ENCODE peak calls at places on chromosome 22, in seven cellular contexts. J is spleen; K is heart left ventricle; N is cardiac muscle cell; B is ovary; D is pancreas; V is CD8-positive, alpha-beta memory T cell. T is an unnamed sample.
A peak's percentile ranks its signal among the peaks of the same experiment; 100 is the strongest.

GRCh38 chr22:42820075-42820763 is 36.9 kb downstream of the ARFGAP3 start:
- DNase-seq in J (no peak), K (no peak), N (peak; percentile 42), B (no peak), D (no peak), V (no peak), T (no peak)

GRCh38 chr22:27267145-27267544 is 534.4 kb downstream of the MN1 start:
- DNase-seq in J (no peak), K (no peak), N (no peak), B (no peak), D (no peak), V (no peak), T (no peak)

GRCh38 chr22:43060213-43060612 is 29.0 kb downstream of the TTLL1 start:
- DNase-seq in J (no peak), K (no peak), N (peak; percentile 46), B (no peak), D (peak; percentile 51), V (peak; percentile 6), T (peak; percentile 48)

GRCh38 chr22:25202290-25202921 is 2.7 kb downstream of the CRYBB3 start:
- DNase-seq in J (no peak), K (no peak), N (peak; percentile 78), B (peak; percentile 33), D (peak; percentile 50), V (peak; percentile 16), T (peak; percentile 70)

GRCh38 chr22:45777046-45777851 is 105.6 kb downstream of the ATXN10 start:
- DNase-seq in J (no peak), K (no peak), N (no peak), B (no peak), D (no peak), V (no peak), T (no peak)

GRCh38 chr22:29787371-29787980 is 20.3 kb downstream of the UQCR10 start:
- DNase-seq in J (no peak), K (no peak), N (no peak), B (no peak), D (peak; percentile 45), V (no peak), T (no peak)

GRCh38 chr22:27507935-27508504 is 293.5 kb downstream of the MN1 start:
- DNase-seq in J (no peak), K (no peak), N (no peak), B (no peak), D (no peak), V (no peak), T (no peak)

GRCh38 chr22:30302810-30303138 is 13.5 kb upstream of the CASTOR1 start:
- DNase-seq in J (no peak), K (no peak), N (no peak), B (no peak), D (no peak), V (no peak), T (no peak)

GRCh38 chr22:37197451-37198289 is 9.6 kb upstream of the C1QTNF6 start:
- DNase-seq in J (peak; percentile 79), K (no peak), N (no peak), B (peak; percentile 66), D (peak; percentile 80), V (no peak), T (peak; percentile 74)

GRCh38 chr22:30005213-30005857 is 74.9 kb upstream of the HORMAD2 start:
- DNase-seq in J (no peak), K (peak; percentile 69), N (peak; percentile 69), B (peak; percentile 47), D (peak; percentile 60), V (peak; percentile 32), T (peak; percentile 73)

GRCh38 chr22:29904020-29904419 is 21.0 kb downstream of the MTMR3 start:
- DNase-seq in J (no peak), K (no peak), N (no peak), B (no peak), D (no peak), V (no peak), T (no peak)

GRCh38 chr22:22164541-22165272 is 79.9 kb upstream of the VPREB1 start:
- DNase-seq in J (no peak), K (no peak), N (no peak), B (no peak), D (no peak), V (no peak), T (no peak)

GRCh38 chr22:48372395-48372794 is 1455.3 kb downstream of the BRD1 start:
- DNase-seq in J (peak; percentile 51), K (no peak), N (no peak), B (no peak), D (no peak), V (no peak), T (no peak)

GRCh38 chr22:45468872-45469572 is 33.7 kb upstream of the FBLN1 start:
- DNase-seq in J (no peak), K (no peak), N (no peak), B (no peak), D (no peak), V (no peak), T (no peak)

GRCh38 chr22:43542681-43543521 is 131.1 kb downstream of the MPPED1 start:
- DNase-seq in J (no peak), K (no peak), N (no peak), B (no peak), D (no peak), V (no peak), T (no peak)

GRCh38 chr22:46062971-46063631 is 86.1 kb upstream of the WNT7B start:
- DNase-seq in J (peak; percentile 62), K (no peak), N (no peak), B (peak; percentile 14), D (peak; percentile 36), V (no peak), T (no peak)

GRCh38 chr22:36356708-36357694 is 30.8 kb downstream of the MYH9 start:
- DNase-seq in J (no peak), K (no peak), N (no peak), B (no peak), D (no peak), V (peak; percentile 47), T (no peak)

GRCh38 chr22:32050678-32051515 is 7.8 kb downstream of the SLC5A1 start:
- DNase-seq in J (no peak), K (no peak), N (no peak), B (no peak), D (peak; percentile 41), V (peak; percentile 16), T (peak; percentile 38)

DNA sequence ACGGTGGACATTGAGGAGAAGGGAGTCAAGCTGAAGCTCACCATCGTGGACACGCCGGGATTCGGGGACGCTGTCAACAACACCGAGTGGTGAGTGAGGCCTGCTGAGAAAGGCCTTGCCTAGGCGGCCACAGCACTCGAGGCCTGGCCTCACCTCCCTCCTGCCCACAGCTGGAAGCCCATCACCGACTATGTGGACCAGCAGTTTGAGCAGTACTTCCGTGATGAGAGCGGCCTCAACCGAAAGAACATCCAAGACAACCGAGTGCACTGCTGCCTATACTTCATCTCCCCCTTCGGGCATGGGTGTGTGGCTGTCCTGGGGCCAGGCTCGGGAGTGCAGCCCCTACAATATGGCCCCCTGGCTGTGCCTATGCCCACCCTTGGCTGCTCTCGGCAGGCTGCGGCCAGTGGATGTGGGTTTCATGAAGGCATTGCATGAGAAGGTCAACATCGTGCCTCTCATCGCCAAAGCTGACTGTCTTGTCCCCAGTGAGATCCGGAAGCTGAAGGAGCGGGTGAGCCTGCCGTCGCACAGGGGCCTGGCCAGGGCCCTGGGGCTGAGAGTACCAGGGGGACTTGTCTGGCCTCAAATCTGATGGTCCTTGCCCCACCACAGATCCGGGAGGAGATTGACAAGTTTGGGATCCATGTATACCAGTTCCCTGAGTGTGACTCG is 3.0 kb upstream of the GP1BB start:
- DNase-seq in J (no peak), K (peak; percentile 48), N (no peak), B (no peak), D (peak; percentile 17), V (no peak), T (no peak)
- H3K27me3 ChIP-seq in J (peaks cover 100% of the 10 kb centered on the region), K (peaks cover 3% of the 10 kb centered on the region), N (peaks cover 49% of the 10 kb centered on the region), B (no peaks in the 10 kb centered on the region), D (no peaks in the 10 kb centered on the region), V (peaks cover 13% of the 10 kb centered on the region), T (no peaks in the 10 kb centered on the region)

GRCh38 chr22:38270091-38270972 is 2.5 kb downstream of the TMEM184B start:
- DNase-seq in J (no peak), K (no peak), N (no peak), B (no peak), D (no peak), V (no peak), T (no peak)

GRCh38 chr22:38272373-38273134 is at the start of gene TMEM184B:
- DNase-seq in J (peak; percentile 94), K (peak; percentile 92), N (peak; percentile 87), B (peak; percentile 76), D (peak; percentile 84), V (peak; percentile 79), T (peak; percentile 55)

GRCh38 chr22:38273135-38273761 is 438 bp upstream of the TMEM184B start:
- DNase-seq in J (no peak), K (no peak), N (no peak), B (no peak), D (no peak), V (no peak), T (no peak)

GRCh38 chr22:38271101-38271500 is 1.7 kb downstream of the TMEM184B start:
- DNase-seq in J (no peak), K (no peak), N (no peak), B (no peak), D (no peak), V (no peak), T (no peak)

DNA sequence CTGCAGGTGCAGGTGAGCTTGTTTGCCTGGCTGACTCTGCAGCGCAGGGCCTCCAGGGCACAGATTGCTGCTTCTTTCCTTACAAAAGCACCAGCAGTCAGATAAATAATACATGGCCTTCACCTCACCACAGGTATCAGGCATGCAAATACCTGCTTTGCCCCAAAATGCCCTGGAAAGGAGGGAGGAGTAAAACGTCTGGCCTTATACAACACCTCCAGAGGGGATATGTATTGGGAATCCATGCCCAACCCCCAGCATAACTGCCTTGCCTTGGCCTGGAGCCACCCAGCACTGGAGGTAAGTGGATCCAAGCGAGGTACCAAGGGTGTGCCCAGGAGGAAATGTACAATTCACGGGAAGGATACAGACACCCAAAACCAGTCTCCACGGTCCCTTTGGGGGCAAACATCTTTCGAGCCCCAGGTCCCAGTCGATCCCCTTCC is 860 bp downstream of the TMEM184B start:
- DNase-seq in J (no peak), K (no peak), N (no peak), B (peak; percentile 39), D (peak; percentile 74), V (no peak), T (no peak)
- H3K4me3 ChIP-seq in J (peak overlapping the region; percentile 97), K (peak overlapping the region; percentile 82), N (peak overlapping the region; percentile 99), B (peak overlapping the region; percentile 86), D (peak overlapping the region; percentile 98), V (peak overlapping the region; percentile 67), T (peak overlapping the region; percentile 97)

GRCh38 chr22:23548501-23549197 is 31.4 kb downstream of the IGLL1 start:
- DNase-seq in J (peak; percentile 41), K (no peak), N (no peak), B (no peak), D (no peak), V (no peak), T (no peak)
- H3K9me3 ChIP-seq in J (no peaks in the 10 kb centered on the region), K (peaks cover 13% of the 10 kb centered on the region), N (no peaks in the 10 kb centered on the region), B (no peaks in the 10 kb centered on the region), D (no peaks in the 10 kb centered on the region), V (no peaks in the 10 kb centered on the region), T (peaks cover 9% of the 10 kb centered on the region)

DNA sequence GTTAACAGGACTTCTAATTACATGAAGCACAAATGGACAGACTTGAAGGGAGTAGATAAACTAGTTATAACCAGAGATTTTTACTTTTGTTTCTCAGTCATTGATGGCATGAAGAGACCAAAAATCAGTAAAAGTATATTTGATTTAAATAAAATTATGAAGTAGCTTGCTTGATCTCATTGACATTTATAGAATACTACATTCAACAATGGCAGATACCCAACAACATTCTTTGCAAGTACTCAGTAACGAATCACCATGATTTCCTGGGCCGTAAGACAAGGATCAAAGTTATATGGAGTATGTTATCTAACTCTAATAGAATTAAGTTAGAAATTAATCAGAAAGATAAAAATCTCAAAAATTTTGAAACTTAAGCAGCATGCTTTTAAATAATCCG is 317.6 kb downstream of the TBC1D22A start:
- DNase-seq in J (no peak), K (no peak), N (no peak), B (no peak), D (no peak), V (no peak), T (no peak)
- H3K27me3 ChIP-seq in J (no peaks in the 10 kb centered on the region), K (no peaks in the 10 kb centered on the region), N (no peaks in the 10 kb centered on the region), B (no peaks in the 10 kb centered on the region), D (no peaks in the 10 kb centered on the region), V (no peaks in the 10 kb centered on the region), T (no peaks in the 10 kb centered on the region)

T was measured in Caco-2.